ENCODE peak calls at places on chromosomes 16 and 17, in nine cellular contexts. C is tibial artery; N is Caco-2; A is CD4-positive, alpha-beta T cell; H is pancreas; G is A673; Z is AG09309; P is cardiac muscle cell; K is body of pancreas. W is an unnamed sample.

GRCh38 chr17:66474258-66474657 is 171.8 kb downstream of the PRKCA start:
- DNase-seq in C (no peak), N (no peak), A (no peak), H (no peak), G (peak), Z (no peak), P (no peak), K (no peak), W (no peak)

GRCh38 chr17:17523001-17523713 is 27.0 kb upstream of the RASD1 start:
- DNase-seq in C (no peak), N (no peak), A (no peak), H (peak), G (peak), Z (no peak), P (no peak), K (peak), W (no peak)

GRCh38 chr17:65283704-65284103 is 146.5 kb downstream of the RGS9 start:
- DNase-seq in C (no peak), N (no peak), A (no peak), H (no peak), G (no peak), Z (no peak), P (no peak), K (no peak), W (peak)

GRCh38 chr17:74838275-74838674 is 21.4 kb downstream of the GRIN2C start:
- DNase-seq in C (no peak), N (no peak), A (no peak), H (no peak), G (no peak), Z (no peak), P (no peak), K (no peak), W (no peak)

GRCh38 chr16:995087-995486 is 13.5 kb downstream of the SOX8 start:
- DNase-seq in C (no peak), N (no peak), A (no peak), H (no peak), G (no peak), Z (no peak), P (peak), K (no peak), W (peak)

GRCh38 chr16:76535-77272 is 1.3 kb upstream of the MPG start:
- DNase-seq in C (peak), N (no peak), A (no peak), H (no peak), G (peak), Z (no peak), P (no peak), K (peak), W (peak)

GRCh38 chr17:74442670-74443515 is 11.0 kb downstream of the GPRC5C start:
- DNase-seq in C (peak), N (peak), A (no peak), H (peak), G (no peak), Z (no peak), P (peak), K (peak), W (peak)

GRCh38 chr17:15513058-15513858 is 45.8 kb upstream of the CDRT4 start:
- DNase-seq in C (no peak), N (no peak), A (no peak), H (no peak), G (no peak), Z (no peak), P (no peak), K (no peak), W (peak)

GRCh38 chr17:41382396-41382795 is 290 bp upstream of the KRT34 start:
- DNase-seq in C (no peak), N (no peak), A (no peak), H (no peak), G (no peak), Z (peak), P (no peak), K (no peak), W (peak)

GRCh38 chr16:49003992-49004391 is 277.6 kb downstream of the CBLN1 start:
- DNase-seq in C (no peak), N (no peak), A (no peak), H (no peak), G (no peak), Z (no peak), P (peak), K (no peak), W (no peak)

GRCh38 chr17:43418441-43419374 is 19.9 kb downstream of the ARL4D start:
- DNase-seq in C (peak), N (no peak), A (no peak), H (no peak), G (peak), Z (peak), P (peak), K (peak), W (peak)

GRCh38 chr16:49631521-49632041 is 224.3 kb downstream of the ZNF423 start:
- DNase-seq in C (peak), N (no peak), A (no peak), H (no peak), G (peak), Z (peak), P (no peak), K (no peak), W (peak)

GRCh38 chr16:53457670-53458069 is 23.4 kb downstream of the RBL2 start:
- DNase-seq in C (no peak), N (no peak), A (peak), H (no peak), G (no peak), Z (no peak), P (no peak), K (peak), W (no peak)

GRCh38 chr16:48960830-48961229 is 320.8 kb downstream of the CBLN1 start:
- DNase-seq in C (no peak), N (no peak), A (no peak), H (no peak), G (no peak), Z (no peak), P (no peak), K (no peak), W (no peak)

GRCh38 chr17:80474933-80475915 is 1.2 kb downstream of the NPTX1 start:
- DNase-seq in C (no peak), N (peak), A (no peak), H (no peak), G (peak), Z (no peak), P (no peak), K (no peak), W (no peak)

GRCh38 chr16:88972349-88972748 is 4.7 kb downstream of the CBFA2T3 start:
- DNase-seq in C (no peak), N (no peak), A (no peak), H (no peak), G (no peak), Z (no peak), P (peak), K (no peak), W (no peak)

GRCh38 chr16:19781196-19781595 is 63.1 kb downstream of the IQCK start:
- DNase-seq in C (no peak), N (no peak), A (no peak), H (no peak), G (no peak), Z (peak), P (no peak), K (no peak), W (peak)

GRCh38 chr17:12074346-12074745 is 53.7 kb downstream of the MAP2K4 start:
- DNase-seq in C (no peak), N (no peak), A (no peak), H (no peak), G (no peak), Z (no peak), P (no peak), K (no peak), W (no peak)

GRCh38 chr16:87056083-87056482 is 261.1 kb downstream of the C16orf95 start:
- DNase-seq in C (peak), N (no peak), A (no peak), H (no peak), G (no peak), Z (no peak), P (no peak), K (no peak), W (peak)

GRCh38 chr17:48149174-48150106 is 41.9 kb downstream of the SNX11 start:
- DNase-seq in C (no peak), N (peak), A (no peak), H (no peak), G (peak), Z (no peak), P (no peak), K (no peak), W (no peak)

GRCh38 chr17:44642861-44643260 is 13.4 kb upstream of the MEIOC start:
- DNase-seq in C (no peak), N (no peak), A (no peak), H (no peak), G (no peak), Z (no peak), P (no peak), K (no peak), W (peak)

GRCh38 chr16:70395345-70395901 is 43.5 kb downstream of the ST3GAL2 start:
- DNase-seq in C (peak), N (peak), A (peak), H (peak), G (peak), Z (no peak), P (peak), K (peak), W (peak)

GRCh38 chr16:57474671-57475661 is 11.3 kb downstream of the DOK4 start:
- DNase-seq in C (no peak), N (no peak), A (no peak), H (no peak), G (no peak), Z (no peak), P (no peak), K (no peak), W (no peak)

GRCh38 chr16:34802848-34803599 is 1343.6 kb downstream of the TP53TG3F start:
- DNase-seq in C (no peak), N (no peak), A (no peak), H (no peak), G (no peak), Z (no peak), P (no peak), K (no peak), W (no peak)

GRCh38 chr17:44971776-44972483 is 3.8 kb upstream of the C1QL1 start:
- DNase-seq in C (no peak), N (no peak), A (no peak), H (no peak), G (no peak), Z (no peak), P (no peak), K (no peak), W (peak)

GRCh38 chr17:17343896-17344506 is 40.8 kb downstream of the NT5M start:
- DNase-seq in C (peak), N (no peak), A (no peak), H (peak), G (no peak), Z (no peak), P (no peak), K (no peak), W (no peak)

GRCh38 chr16:58099097-58099955 is 29.9 kb downstream of the CFAP20 start:
- DNase-seq in C (no peak), N (no peak), A (no peak), H (no peak), G (no peak), Z (no peak), P (no peak), K (no peak), W (no peak)

GRCh38 chr16:58198022-58198683 is at the start of gene CSNK2A2:
- DNase-seq in C (peak), N (peak), A (peak), H (peak), G (peak), Z (peak), P (peak), K (peak), W (peak)

GRCh38 chr17:81735181-81736102 is 23.4 kb downstream of the SLC25A10 start:
- DNase-seq in C (no peak), N (peak), A (no peak), H (peak), G (no peak), Z (no peak), P (no peak), K (peak), W (peak)

DNA sequence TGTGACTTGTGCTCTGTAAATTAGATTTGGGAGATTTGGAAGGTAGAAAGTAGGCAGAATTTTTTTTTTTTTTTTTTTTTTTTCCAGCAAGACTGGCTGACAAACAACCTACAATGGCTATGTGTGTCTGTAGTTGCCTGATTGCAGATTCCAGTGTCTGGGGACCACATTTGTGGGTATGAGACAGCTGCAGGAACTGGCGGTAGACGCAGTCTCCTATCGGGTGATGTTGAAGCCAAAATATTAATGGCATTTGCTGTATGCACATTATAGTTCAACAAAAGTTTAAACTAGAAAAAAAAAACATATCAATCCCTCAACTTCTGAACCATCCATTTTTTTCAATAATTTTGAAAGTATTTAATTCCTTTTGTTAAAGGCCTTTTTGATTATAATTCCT is 665.2 kb downstream of the TOX3 start:
- DNase-seq in C (no peak), N (no peak), A (no peak), H (no peak), G (no peak), Z (no peak), P (no peak), K (no peak), W (peak)
- TF ChIP-seq CTCF in C (no peak), N (no peak), A (no peak), H (no peak), G (no peak), Z (no peak), P (no peak), K (no peak), W (no peak)

GRCh38 chr17:27751622-27752490 is 48.5 kb downstream of the NOS2 start:
- DNase-seq in C (no peak), N (no peak), A (no peak), H (no peak), G (no peak), Z (no peak), P (no peak), K (no peak), W (no peak)

GRCh38 chr17:27751166-27751565 is 49.2 kb downstream of the NOS2 start:
- DNase-seq in C (no peak), N (no peak), A (no peak), H (no peak), G (no peak), Z (no peak), P (no peak), K (no peak), W (no peak)

GRCh38 chr17:27746881-27747280 is 53.4 kb downstream of the NOS2 start:
- DNase-seq in C (no peak), N (no peak), A (no peak), H (no peak), G (no peak), Z (no peak), P (no peak), K (no peak), W (no peak)

GRCh38 chr17:27748360-27748825 is 51.9 kb downstream of the NOS2 start:
- DNase-seq in C (no peak), N (no peak), A (no peak), H (no peak), G (no peak), Z (no peak), P (no peak), K (no peak), W (no peak)

DNA sequence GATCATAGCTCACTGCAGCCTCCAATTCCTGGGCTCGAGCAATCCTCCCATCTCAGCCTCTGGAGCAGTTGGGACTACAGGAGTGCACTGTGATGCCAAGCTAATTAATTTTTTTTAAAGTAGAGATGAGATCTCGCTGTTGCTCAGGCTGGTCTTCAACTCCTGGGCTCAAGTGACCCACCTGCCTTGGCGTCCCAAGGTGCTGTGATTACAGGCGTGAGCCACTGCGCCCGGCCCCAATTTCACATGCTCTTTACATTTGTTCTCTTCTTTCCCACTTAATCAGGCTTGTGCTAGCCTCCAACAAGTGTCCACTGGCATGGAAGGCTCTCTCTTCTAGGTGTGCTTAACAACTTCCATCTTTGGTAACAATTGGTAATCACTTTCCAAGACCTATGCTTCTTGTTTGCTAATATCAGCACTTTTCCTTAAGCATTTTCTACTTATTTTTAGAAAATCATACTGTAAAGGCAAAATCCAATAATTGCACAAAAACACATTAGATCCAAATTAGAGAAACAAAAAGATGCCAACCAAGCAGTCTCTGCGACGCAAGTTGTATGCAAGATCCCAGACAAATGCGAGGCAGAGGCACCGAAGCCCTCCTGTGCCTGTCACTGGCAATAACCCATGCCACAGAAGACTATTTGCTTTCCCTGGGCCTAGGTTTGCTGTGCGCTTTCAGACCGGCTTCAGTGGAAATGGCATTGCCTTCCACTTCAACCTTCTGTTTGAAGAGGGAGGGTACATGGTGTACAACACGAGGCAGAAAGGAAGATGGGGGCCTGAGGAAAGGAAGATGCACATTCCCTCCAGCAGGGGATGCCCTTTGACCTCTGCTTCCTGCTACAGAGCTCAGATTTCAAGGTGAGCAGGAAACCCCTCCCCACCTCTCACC is 52.6 kb downstream of the NOS2 start:
- DNase-seq in C (no peak), N (peak), A (no peak), H (no peak), G (peak), Z (no peak), P (no peak), K (no peak), W (no peak)
- TF ChIP-seq CTCF in C (no peak), N (peak), A (no peak), H (no peak), G (peak), Z (peak), P (peak), K (no peak), W (peak)

GRCh38 chr16:29925173-29925804 is 737 bp downstream of the KCTD13 start:
- DNase-seq in C (peak), N (no peak), A (no peak), H (no peak), G (no peak), Z (no peak), P (no peak), K (no peak), W (peak)
- TF ChIP-seq CTCF in C (no peak), N (no peak), A (no peak), H (no peak), G (no peak), Z (no peak), P (no peak), K (no peak), W (no peak)

GRCh38 chr17:75876190-75876937 is 2.0 kb downstream of the TRIM47 start:
- DNase-seq in C (peak), N (no peak), A (peak), H (peak), G (no peak), Z (no peak), P (no peak), K (peak), W (peak)

GRCh38 chr17:75876938-75877751 is 1.2 kb downstream of the TRIM47 start:
- DNase-seq in C (peak), N (no peak), A (no peak), H (peak), G (no peak), Z (peak), P (no peak), K (peak), W (peak)

GRCh38 chr17:75877752-75878173 is 618 bp downstream of the TRIM47 start:
- DNase-seq in C (peak), N (peak), A (peak), H (peak), G (peak), Z (no peak), P (peak), K (peak), W (peak)

GRCh38 chr17:75875940-75876189 is 2.5 kb downstream of the TRIM47 start:
- DNase-seq in C (peak), N (no peak), A (no peak), H (no peak), G (no peak), Z (no peak), P (no peak), K (peak), W (peak)

GRCh38 chr17:75878174-75878998 is at the start of gene TRIM47:
- DNase-seq in C (peak), N (peak), A (no peak), H (peak), G (peak), Z (no peak), P (peak), K (peak), W (peak)
- TF ChIP-seq CTCF in C (peak), N (peak), A (no peak), H (no peak), G (no peak), Z (peak), P (peak), K (no peak), W (peak)

GRCh38 chr17:46046957-46047356 is 47.9 kb downstream of the STH start:
- DNase-seq in C (no peak), N (no peak), A (no peak), H (no peak), G (peak), Z (no peak), P (no peak), K (no peak), W (peak)
- TF ChIP-seq CTCF in C (no peak), N (no peak), A (no peak), H (no peak), G (peak), Z (no peak), P (no peak), K (no peak), W (no peak)

GRCh38 chr17:360141-360705 is 7.6 kb upstream of the RPH3AL start:
- DNase-seq in C (no peak), N (no peak), A (no peak), H (peak), G (no peak), Z (no peak), P (no peak), K (no peak), W (no peak)
- TF ChIP-seq CTCF in C (no peak), N (no peak), A (no peak), H (no peak), G (no peak), Z (no peak), P (no peak), K (no peak), W (no peak)

GRCh38 chr16:10930755-10931093 is 11.5 kb downstream of the DEXI start:
- DNase-seq in C (no peak), N (no peak), A (no peak), H (no peak), G (no peak), Z (no peak), P (no peak), K (no peak), W (no peak)
- TF ChIP-seq CTCF in C (no peak), N (peak), A (no peak), H (no peak), G (no peak), Z (no peak), P (no peak), K (no peak), W (no peak)

DNA sequence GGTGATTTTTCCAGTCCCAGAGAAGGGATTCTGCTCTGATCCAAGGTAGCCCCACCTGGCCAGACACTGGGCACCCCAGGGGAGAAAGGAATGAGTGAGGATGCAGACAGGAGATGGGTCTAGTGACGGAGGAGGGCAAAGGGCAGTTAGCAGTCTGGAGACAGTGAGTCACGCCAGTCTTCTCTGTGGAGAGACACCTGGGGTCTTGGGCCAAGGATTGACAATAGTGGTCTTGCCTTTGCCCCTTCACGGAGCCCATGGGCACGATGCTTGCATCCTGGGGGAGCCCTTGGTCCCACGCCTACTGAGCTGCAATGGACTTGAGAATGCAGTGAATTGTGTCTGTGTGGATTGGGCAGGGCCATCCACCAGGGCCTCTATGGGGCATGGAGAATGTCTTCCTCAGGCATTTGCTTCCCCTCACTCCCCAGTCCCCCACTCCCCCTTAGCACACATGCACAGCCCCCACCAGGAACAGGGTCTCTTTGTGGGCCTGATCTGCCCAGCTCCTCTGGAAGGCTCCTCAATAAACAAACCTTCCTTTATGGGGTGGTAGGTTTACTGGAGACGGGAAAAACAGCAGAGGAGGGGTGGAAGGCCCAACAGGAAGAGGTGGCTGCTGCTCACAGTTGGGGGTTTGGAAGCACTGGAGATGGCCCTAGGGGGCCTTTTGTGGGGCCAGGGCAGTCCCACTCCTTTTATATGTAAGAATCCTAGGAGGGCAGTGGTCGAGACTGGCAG is 1.4 kb downstream of the CHAD start:
- DNase-seq in C (no peak), N (no peak), A (no peak), H (peak), G (no peak), Z (no peak), P (no peak), K (no peak), W (no peak)
- TF ChIP-seq CTCF in C (no peak), N (no peak), A (no peak), H (no peak), G (no peak), Z (no peak), P (no peak), K (no peak), W (no peak)